ENCODE peak calls at places on chromosome 14, in five cellular contexts. T is neuronal stem cell, P is H9, Y is trophoblast cell, S is H1. C is an unnamed sample.

GRCh38 chr14:65106316-65106715 is 4.0 kb upstream of the MAX start:
- DNase-seq in T (no peak), P (no peak), Y (no peak), S (no peak), C (no peak)

GRCh38 chr14:64556526-64556925 is 6.8 kb downstream of the PPP1R36 start:
- DNase-seq in T (no peak), P (peak), Y (peak), S (no peak), C (peak)

GRCh38 chr14:88470542-88471440 is 84.0 kb downstream of the PTPN21 start:
- DNase-seq in T (no peak), P (no peak), Y (peak), S (no peak), C (no peak)

GRCh38 chr14:35144029-35144428 is 21.7 kb downstream of the PRORP start:
- DNase-seq in T (no peak), P (no peak), Y (no peak), S (no peak), C (no peak)

GRCh38 chr14:92633724-92634123 is 114.7 kb downstream of the LGMN start:
- DNase-seq in T (no peak), P (no peak), Y (no peak), S (no peak), C (peak)

GRCh38 chr14:103846569-103847438 is 571 bp downstream of the PPP1R13B start:
- DNase-seq in T (no peak), P (peak), Y (peak), S (peak), C (peak)

GRCh38 chr14:101706509-101707284 is 54.8 kb upstream of the PPP2R5C start:
- DNase-seq in T (no peak), P (no peak), Y (no peak), S (no peak), C (no peak)

GRCh38 chr14:50334211-50334610 is 22.1 kb downstream of the DMAC2L start:
- DNase-seq in T (no peak), P (no peak), Y (peak), S (no peak), C (no peak)

GRCh38 chr14:96098309-96098998 is 59.3 kb downstream of the C14orf132 start:
- DNase-seq in T (peak), P (peak), Y (peak), S (peak), C (peak)

GRCh38 chr14:105411017-105411941 is 8.3 kb upstream of the MTA1 start:
- DNase-seq in T (no peak), P (peak), Y (peak), S (peak), C (peak)

GRCh38 chr14:72443991-72444431 is 449.9 kb downstream of the DPF3 start:
- DNase-seq in T (no peak), P (no peak), Y (no peak), S (no peak), C (no peak)

GRCh38 chr14:70631948-70632347 is 9.8 kb upstream of the TTC9 start:
- DNase-seq in T (no peak), P (no peak), Y (no peak), S (no peak), C (no peak)

GRCh38 chr14:93729993-93730392 is 58.3 kb downstream of the PRIMA1 start:
- DNase-seq in T (no peak), P (no peak), Y (no peak), S (no peak), C (no peak)

GRCh38 chr14:34256223-34256622 is 205.8 kb downstream of the SPTSSA start:
- DNase-seq in T (no peak), P (no peak), Y (peak), S (no peak), C (no peak)

GRCh38 chr14:85024931-85025330 is 505.0 kb upstream of the FLRT2 start:
- DNase-seq in T (no peak), P (no peak), Y (no peak), S (no peak), C (peak)

GRCh38 chr14:96146131-96146771 is 58.4 kb upstream of the BDKRB2 start:
- DNase-seq in T (no peak), P (no peak), Y (peak), S (peak), C (peak)

GRCh38 chr14:74616507-74616906 is 4.5 kb upstream of the LTBP2 start:
- DNase-seq in T (no peak), P (no peak), Y (peak), S (no peak), C (peak)

GRCh38 chr14:72736791-72737559 is 156.9 kb downstream of the DPF3 start:
- DNase-seq in T (no peak), P (no peak), Y (no peak), S (no peak), C (no peak)

GRCh38 chr14:51246032-51246431 is 6.0 kb downstream of the TMX1 start:
- DNase-seq in T (no peak), P (no peak), Y (no peak), S (no peak), C (no peak)

DNA sequence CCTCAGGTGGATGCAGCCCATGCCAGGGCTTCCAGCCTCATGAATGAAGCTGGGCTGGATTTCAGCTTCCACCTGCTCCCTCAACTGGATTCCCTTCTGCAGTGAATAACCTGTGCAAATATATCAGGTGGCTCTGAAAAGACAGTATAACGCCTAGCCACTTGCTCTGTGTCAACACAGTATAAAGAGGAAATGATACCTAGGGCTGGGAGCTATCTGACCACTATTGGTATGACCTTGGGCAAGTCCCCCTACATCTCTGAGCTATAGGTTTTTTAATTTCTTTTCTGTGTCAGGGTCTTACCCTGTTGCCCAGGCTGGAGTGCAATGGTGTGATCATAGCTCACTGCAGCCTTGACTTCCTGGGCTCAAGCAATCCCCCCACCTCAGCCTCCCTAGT is 19.8 kb downstream of the ISM2 start:
- DNase-seq in T (no peak), P (no peak), Y (no peak), S (no peak), C (no peak)
- H3K4me2 ChIP-seq in T (no peak), P (no peak), Y (no peak), S (no peak), C (no peak)

GRCh38 chr14:40870252-40870651 is 736.4 kb upstream of the LRFN5 start:
- DNase-seq in T (no peak), P (no peak), Y (no peak), S (no peak), C (peak)
- H2BK12ac ChIP-seq in T (no peak), P (no peak), Y (no peak), S (no peak), C (no peak)

GRCh38 chr14:36518586-36519430 is 1.2 kb downstream of the NKX2-1 start:
- DNase-seq in T (peak), P (no peak), Y (no peak), S (no peak), C (no peak)
- H3K4me2 ChIP-seq in T (peak), P (peak), Y (peak), S (peak), C (peak)

GRCh38 chr14:97575677-97576076 is 778.5 kb downstream of the VRK1 start:
- DNase-seq in T (no peak), P (no peak), Y (no peak), S (no peak), C (no peak)

GRCh38 chr14:97571861-97572555 is 774.8 kb downstream of the VRK1 start:
- DNase-seq in T (no peak), P (no peak), Y (no peak), S (no peak), C (no peak)
- H2BK12ac ChIP-seq in T (no peak), P (no peak), Y (no peak), S (peak), C (no peak)

DNA sequence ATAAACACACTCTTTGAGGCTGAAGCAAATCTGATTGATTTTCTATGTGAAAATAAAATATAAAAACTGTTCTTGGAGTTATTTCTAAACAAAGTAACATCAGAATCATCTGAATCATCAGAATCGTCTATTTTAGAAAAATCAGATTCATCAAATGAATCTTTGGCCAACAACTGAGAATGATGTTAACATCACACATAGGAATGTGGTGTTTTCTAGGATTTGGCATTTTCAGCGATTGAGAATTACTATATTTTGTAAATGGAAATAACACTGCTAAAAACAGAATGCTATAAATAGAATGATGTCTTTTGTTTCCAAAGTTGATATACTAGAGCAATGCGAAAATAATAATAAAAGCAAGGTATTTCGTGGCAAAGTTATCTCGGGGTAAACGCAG is 73.9 kb upstream of the EVL start:
- DNase-seq in T (no peak), P (no peak), Y (no peak), S (no peak), C (no peak)
- H3K4me2 ChIP-seq in T (no peak), P (no peak), Y (no peak), S (no peak), C (no peak)

GRCh38 chr14:58215191-58215914 is 15.4 kb downstream of the ACTR10 start:
- DNase-seq in T (no peak), P (no peak), Y (no peak), S (no peak), C (no peak)

GRCh38 chr14:58216544-58216943 is 16.6 kb downstream of the ACTR10 start:
- DNase-seq in T (no peak), P (no peak), Y (no peak), S (no peak), C (peak)
- H2BK12ac ChIP-seq in T (no peak), P (no peak), Y (no peak), S (no peak), C (no peak)

DNA sequence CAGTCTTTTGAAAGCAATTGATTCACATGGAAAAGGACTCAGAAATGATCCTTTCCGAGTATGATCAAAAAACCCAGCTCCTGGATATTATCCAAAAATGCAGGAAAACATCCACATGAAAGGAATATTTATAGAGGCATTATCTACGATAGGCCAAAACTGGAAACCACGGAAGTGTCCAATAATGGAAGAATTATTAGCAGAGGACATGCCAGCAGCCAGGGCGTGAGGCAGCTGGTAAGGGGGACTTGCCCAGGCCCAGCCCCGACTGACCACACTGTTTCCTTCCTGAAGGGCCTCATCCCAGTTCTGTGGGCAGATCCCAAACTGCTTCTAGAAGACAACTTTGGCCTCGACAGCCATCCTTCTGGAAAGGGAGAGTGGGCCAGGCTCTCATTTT is 20.5 kb downstream of the ACTN1 start:
- DNase-seq in T (no peak), P (no peak), Y (no peak), S (no peak), C (peak)
- H3K4me2 ChIP-seq in T (no peak), P (no peak), Y (no peak), S (no peak), C (no peak)

GRCh38 chr14:60332046-60332399 is 83.0 kb downstream of the PPM1A start:
- DNase-seq in T (no peak), P (no peak), Y (no peak), S (no peak), C (no peak)
- H2BK12ac ChIP-seq in T (no peak), P (no peak), Y (no peak), S (no peak), C (no peak)

GRCh38 chr14:68274722-68275121 is 455.1 kb downstream of the RAD51B start:
- DNase-seq in T (no peak), P (no peak), Y (no peak), S (no peak), C (no peak)

GRCh38 chr14:68270342-68270741 is 450.8 kb downstream of the RAD51B start:
- DNase-seq in T (no peak), P (no peak), Y (no peak), S (no peak), C (no peak)

GRCh38 chr14:68269136-68269535 is 449.6 kb downstream of the RAD51B start:
- DNase-seq in T (no peak), P (no peak), Y (no peak), S (no peak), C (no peak)

GRCh38 chr14:68268719-68269118 is 449.1 kb downstream of the RAD51B start:
- DNase-seq in T (no peak), P (no peak), Y (no peak), S (no peak), C (peak)

GRCh38 chr14:68271996-68272395 is 452.4 kb downstream of the RAD51B start:
- DNase-seq in T (no peak), P (no peak), Y (no peak), S (no peak), C (no peak)
- H3K4me2 ChIP-seq in T (no peak), P (no peak), Y (no peak), S (no peak), C (no peak)

GRCh38 chr14:22597265-22597664 is 835 bp upstream of the ABHD4 start:
- DNase-seq in T (no peak), P (no peak), Y (no peak), S (no peak), C (no peak)
- H2BK12ac ChIP-seq in T (no peak), P (no peak), Y (no peak), S (no peak), C (no peak)